ENCODE peak calls at places on chromosomes 7 and 10, in seven cellular contexts. One of them, this sample, is unnamed. For H3K36me3, the result is how much of the 10 kb centered on the place peaks cover.

GRCh38 chr7:111164442-111164841 is 73.5 kb downstream of the LRRN3 start:
- DNase-seq in endodermal cell: no peak
- DNase-seq in psoas muscle: no peak
- DNase-seq in ovary: no peak
- DNase-seq in BJ: no peak
- DNase-seq in thoracic aorta: no peak
- DNase-seq in mammary epithelial cell: no peak
- DNase-seq in this sample: no peak

GRCh38 chr10:58266003-58266825 is 1.5 kb downstream of the IPMK start:
- DNase-seq in thoracic aorta: no peak
- DNase-seq in BJ: no peak
- DNase-seq in psoas muscle: no peak
- DNase-seq in mammary epithelial cell: peak
- DNase-seq in ovary: no peak
- DNase-seq in endodermal cell: no peak
- DNase-seq in this sample: no peak

GRCh38 chr10:72794260-72794659 is 99.3 kb upstream of the OIT3 start:
- DNase-seq in thoracic aorta: no peak
- DNase-seq in BJ: no peak
- DNase-seq in psoas muscle: no peak
- DNase-seq in mammary epithelial cell: peak
- DNase-seq in ovary: no peak
- DNase-seq in endodermal cell: no peak
- DNase-seq in this sample: no peak

GRCh38 chr7:135333196-135333595 is 99.6 kb downstream of the STRA8 start:
- DNase-seq in mammary epithelial cell: peak
- DNase-seq in psoas muscle: no peak
- DNase-seq in ovary: no peak
- DNase-seq in BJ: no peak
- DNase-seq in endodermal cell: no peak
- DNase-seq in thoracic aorta: no peak
- DNase-seq in this sample: peak

GRCh38 chr10:49360271-49361177 is 35.4 kb downstream of the DRGX start:
- DNase-seq in BJ: no peak
- DNase-seq in psoas muscle: no peak
- DNase-seq in ovary: no peak
- DNase-seq in endodermal cell: peak
- DNase-seq in thoracic aorta: no peak
- DNase-seq in mammary epithelial cell: no peak
- DNase-seq in this sample: no peak

GRCh38 chr7:20112646-20113045 is 104.5 kb downstream of the MACC1 start:
- DNase-seq in endodermal cell: no peak
- DNase-seq in BJ: no peak
- DNase-seq in psoas muscle: no peak
- DNase-seq in thoracic aorta: no peak
- DNase-seq in mammary epithelial cell: no peak
- DNase-seq in ovary: no peak
- DNase-seq in this sample: no peak

GRCh38 chr10:128943111-128943510 is 523.9 kb upstream of the MGMT start:
- DNase-seq in mammary epithelial cell: no peak
- DNase-seq in endodermal cell: no peak
- DNase-seq in BJ: no peak
- DNase-seq in psoas muscle: no peak
- DNase-seq in thoracic aorta: no peak
- DNase-seq in ovary: no peak
- DNase-seq in this sample: no peak

GRCh38 chr7:17781491-17782215 is 158.6 kb downstream of the SNX13 start:
- DNase-seq in ovary: no peak
- DNase-seq in endodermal cell: no peak
- DNase-seq in mammary epithelial cell: peak
- DNase-seq in thoracic aorta: no peak
- DNase-seq in psoas muscle: no peak
- DNase-seq in BJ: no peak
- DNase-seq in this sample: no peak

GRCh38 chr7:102253973-102254370 is 32.7 kb upstream of the SH2B2 start:
- DNase-seq in psoas muscle: no peak
- DNase-seq in thoracic aorta: no peak
- DNase-seq in ovary: no peak
- DNase-seq in BJ: no peak
- DNase-seq in mammary epithelial cell: no peak
- DNase-seq in endodermal cell: no peak
- DNase-seq in this sample: no peak

GRCh38 chr10:30694492-30695228 is 65.1 kb upstream of the LYZL2 start:
- DNase-seq in mammary epithelial cell: no peak
- DNase-seq in psoas muscle: no peak
- DNase-seq in ovary: no peak
- DNase-seq in endodermal cell: no peak
- DNase-seq in BJ: no peak
- DNase-seq in thoracic aorta: no peak
- DNase-seq in this sample: no peak

GRCh38 chr7:143391462-143392404 is 10.6 kb downstream of the ZYX start:
- DNase-seq in thoracic aorta: peak
- DNase-seq in endodermal cell: peak
- DNase-seq in psoas muscle: peak
- DNase-seq in mammary epithelial cell: no peak
- DNase-seq in ovary: peak
- DNase-seq in BJ: peak
- DNase-seq in this sample: no peak

GRCh38 chr10:29897999-29898716 is 161.2 kb downstream of the JCAD start:
- DNase-seq in psoas muscle: no peak
- DNase-seq in endodermal cell: no peak
- DNase-seq in ovary: no peak
- DNase-seq in BJ: no peak
- DNase-seq in mammary epithelial cell: no peak
- DNase-seq in thoracic aorta: no peak
- DNase-seq in this sample: no peak

GRCh38 chr10:101812606-101813005 is 5.6 kb downstream of the OGA start:
- DNase-seq in BJ: no peak
- DNase-seq in endodermal cell: no peak
- DNase-seq in thoracic aorta: no peak
- DNase-seq in ovary: no peak
- DNase-seq in mammary epithelial cell: no peak
- DNase-seq in psoas muscle: no peak
- DNase-seq in this sample: no peak

GRCh38 chr7:132618271-132618955 is 42.1 kb upstream of the PLXNA4 start:
- DNase-seq in BJ: no peak
- DNase-seq in endodermal cell: no peak
- DNase-seq in psoas muscle: no peak
- DNase-seq in thoracic aorta: no peak
- DNase-seq in mammary epithelial cell: no peak
- DNase-seq in ovary: no peak
- DNase-seq in this sample: no peak

GRCh38 chr7:108340856-108341411 is 115.3 kb downstream of the NRCAM start:
- DNase-seq in BJ: no peak
- DNase-seq in psoas muscle: no peak
- DNase-seq in endodermal cell: no peak
- DNase-seq in thoracic aorta: no peak
- DNase-seq in mammary epithelial cell: no peak
- DNase-seq in ovary: no peak
- DNase-seq in this sample: no peak

GRCh38 chr10:119348516-119349240 is 141.3 kb downstream of the GRK5 start:
- DNase-seq in psoas muscle: no peak
- DNase-seq in endodermal cell: no peak
- DNase-seq in ovary: peak
- DNase-seq in BJ: no peak
- DNase-seq in thoracic aorta: no peak
- DNase-seq in mammary epithelial cell: no peak
- DNase-seq in this sample: no peak

GRCh38 chr10:69716711-69717560 is 84.8 kb upstream of the COL13A1 start:
- DNase-seq in BJ: no peak
- DNase-seq in thoracic aorta: no peak
- DNase-seq in endodermal cell: peak
- DNase-seq in psoas muscle: peak
- DNase-seq in ovary: no peak
- DNase-seq in mammary epithelial cell: peak
- DNase-seq in this sample: no peak

GRCh38 chr10:14429043-14429713 is 98.5 kb upstream of the FRMD4A start:
- DNase-seq in psoas muscle: no peak
- DNase-seq in thoracic aorta: no peak
- DNase-seq in ovary: no peak
- DNase-seq in mammary epithelial cell: no peak
- DNase-seq in BJ: no peak
- DNase-seq in endodermal cell: peak
- DNase-seq in this sample: no peak

GRCh38 chr10:60130130-60130579 is 223.8 kb upstream of the CCDC6 start:
- DNase-seq in thoracic aorta: no peak
- DNase-seq in ovary: no peak
- DNase-seq in mammary epithelial cell: no peak
- DNase-seq in endodermal cell: peak
- DNase-seq in BJ: no peak
- DNase-seq in psoas muscle: peak
- DNase-seq in this sample: no peak

GRCh38 chr10:86614853-86615252 is 39.5 kb upstream of the OPN4 start:
- DNase-seq in endodermal cell: no peak
- DNase-seq in mammary epithelial cell: no peak
- DNase-seq in BJ: no peak
- DNase-seq in thoracic aorta: no peak
- DNase-seq in psoas muscle: no peak
- DNase-seq in ovary: no peak
- DNase-seq in this sample: no peak

GRCh38 chr7:151310578-151310977 is 31.0 kb upstream of the NUB1 start:
- DNase-seq in BJ: no peak
- DNase-seq in psoas muscle: no peak
- DNase-seq in mammary epithelial cell: no peak
- DNase-seq in thoracic aorta: no peak
- DNase-seq in ovary: no peak
- DNase-seq in endodermal cell: no peak
- DNase-seq in this sample: no peak

GRCh38 chr7:91565499-91566331 is 301.5 kb downstream of the FZD1 start:
- DNase-seq in mammary epithelial cell: no peak
- DNase-seq in thoracic aorta: no peak
- DNase-seq in endodermal cell: no peak
- DNase-seq in ovary: peak
- DNase-seq in BJ: no peak
- DNase-seq in psoas muscle: no peak
- DNase-seq in this sample: no peak

GRCh38 chr7:142657376-142657775 is 91.9 kb upstream of the PRSS1 start:
- DNase-seq in thoracic aorta: no peak
- DNase-seq in mammary epithelial cell: no peak
- DNase-seq in psoas muscle: no peak
- DNase-seq in endodermal cell: no peak
- DNase-seq in BJ: no peak
- DNase-seq in ovary: no peak
- DNase-seq in this sample: no peak

GRCh38 chr10:394061-394438 is 258.8 kb downstream of the ZMYND11 start:
- DNase-seq in mammary epithelial cell: no peak
- DNase-seq in ovary: no peak
- DNase-seq in thoracic aorta: no peak
- DNase-seq in BJ: no peak
- DNase-seq in psoas muscle: no peak
- DNase-seq in endodermal cell: no peak
- DNase-seq in this sample: no peak

DNA sequence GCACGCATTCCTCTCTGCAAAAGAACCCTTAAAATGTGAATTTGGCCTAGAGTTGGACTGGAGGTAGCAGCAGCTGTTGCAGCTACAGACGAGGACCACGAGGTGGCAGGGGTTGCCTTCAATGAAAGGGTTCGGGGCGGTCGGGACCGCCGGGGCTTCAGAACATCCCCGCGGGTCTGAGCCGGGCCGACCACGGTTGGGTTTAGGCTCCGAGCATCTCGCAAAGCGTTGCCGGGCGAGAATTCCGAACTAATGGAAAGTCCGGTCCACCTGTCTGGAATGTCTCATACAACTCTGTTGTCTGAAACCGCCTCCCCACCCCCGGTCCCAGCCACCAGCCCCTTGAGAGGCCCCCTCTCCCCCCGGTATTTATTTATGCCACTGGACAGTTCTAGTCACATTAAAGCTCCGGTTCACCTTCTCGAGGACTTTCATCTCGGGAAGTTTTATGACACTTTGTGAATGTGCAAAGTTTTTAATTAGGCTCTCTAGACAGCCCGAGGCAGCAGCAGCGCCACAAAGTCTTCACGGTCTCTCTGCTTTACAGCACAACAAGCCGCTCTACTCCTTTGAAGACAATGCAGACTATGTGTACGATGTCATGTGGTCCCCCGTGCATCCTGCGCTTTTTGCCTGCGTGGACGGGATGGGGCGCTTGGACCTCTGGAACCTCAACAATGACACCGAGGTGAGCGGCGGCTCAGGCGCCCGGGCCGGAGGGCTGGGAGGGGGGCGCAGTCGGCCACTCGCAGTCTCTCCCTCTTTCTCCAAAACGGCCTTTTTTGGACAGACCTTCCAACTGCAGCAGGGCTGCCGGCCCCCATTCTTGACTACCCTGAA is 246.2 kb downstream of the SLC25A13 start:
- DNase-seq in endodermal cell: peak
- DNase-seq in BJ: no peak
- DNase-seq in mammary epithelial cell: peak
- DNase-seq in ovary: peak
- DNase-seq in thoracic aorta: no peak
- DNase-seq in psoas muscle: peak
- DNase-seq in this sample: no peak
- H3K4me3 ChIP-seq in endodermal cell: peak
- H3K4me3 ChIP-seq in BJ: peak
- H3K4me3 ChIP-seq in mammary epithelial cell: peak
- H3K4me3 ChIP-seq in ovary: peak
- H3K4me3 ChIP-seq in thoracic aorta: peak
- H3K4me3 ChIP-seq in psoas muscle: peak
- H3K4me3 ChIP-seq in this sample: peak

GRCh38 chr7:96388620-96389383 is 66.9 kb upstream of the SLC25A13 start:
- DNase-seq in BJ: peak
- DNase-seq in endodermal cell: no peak
- DNase-seq in ovary: peak
- DNase-seq in thoracic aorta: no peak
- DNase-seq in mammary epithelial cell: peak
- DNase-seq in psoas muscle: no peak
- DNase-seq in this sample: no peak
- TF ChIP-seq CTCF in BJ: no peak
- TF ChIP-seq CTCF in endodermal cell: no peak
- TF ChIP-seq CTCF in ovary: no peak
- TF ChIP-seq CTCF in thoracic aorta: no peak
- TF ChIP-seq CTCF in mammary epithelial cell: no peak
- TF ChIP-seq CTCF in psoas muscle: no peak
- TF ChIP-seq CTCF in this sample: no peak

DNA sequence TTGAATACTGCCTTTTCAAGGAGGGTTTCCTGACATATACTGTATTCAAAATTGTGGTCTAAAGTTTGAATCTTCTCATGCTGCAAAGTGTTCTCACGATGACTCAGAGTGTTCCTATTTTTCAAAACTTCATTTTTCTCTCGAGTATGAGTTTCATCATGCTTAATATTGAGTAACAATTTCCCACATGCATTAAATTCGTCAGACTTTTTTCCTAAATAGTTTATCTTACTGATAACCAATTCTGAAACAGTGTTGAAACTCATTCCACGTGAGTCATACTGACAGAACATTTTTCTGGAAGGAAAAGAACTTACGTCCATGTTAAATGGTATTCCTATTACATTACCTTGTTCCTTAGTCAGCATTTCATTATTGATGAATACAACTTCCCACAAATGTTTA is 44.1 kb downstream of the ZNF33B start:
- DNase-seq in endodermal cell: no peak
- DNase-seq in mammary epithelial cell: peak
- DNase-seq in thoracic aorta: no peak
- DNase-seq in ovary: no peak
- DNase-seq in BJ: no peak
- DNase-seq in psoas muscle: no peak
- DNase-seq in this sample: no peak
- H3K36me3 ChIP-seq in endodermal cell: half or more
- H3K36me3 ChIP-seq in mammary epithelial cell: under half
- H3K36me3 ChIP-seq in thoracic aorta: under half
- H3K36me3 ChIP-seq in ovary: under half
- H3K36me3 ChIP-seq in BJ: under half
- H3K36me3 ChIP-seq in psoas muscle: under half
- H3K36me3 ChIP-seq in this sample: under half

GRCh38 chr7:140676303-140676702 is 3.6 kb downstream of the ADCK2 start:
- DNase-seq in endodermal cell: no peak
- DNase-seq in thoracic aorta: no peak
- DNase-seq in ovary: no peak
- DNase-seq in BJ: no peak
- DNase-seq in mammary epithelial cell: no peak
- DNase-seq in psoas muscle: no peak
- DNase-seq in this sample: no peak
- H3K4me3 ChIP-seq in endodermal cell: no peak
- H3K4me3 ChIP-seq in thoracic aorta: no peak
- H3K4me3 ChIP-seq in ovary: no peak
- H3K4me3 ChIP-seq in BJ: no peak
- H3K4me3 ChIP-seq in mammary epithelial cell: no peak
- H3K4me3 ChIP-seq in psoas muscle: no peak
- H3K4me3 ChIP-seq in this sample: no peak

This sample was measured in kidney epithelial cell.